ENCODE peak calls at places on chromosomes 7 and 10, in ten cellular contexts. One of them, this sample, is unnamed.

GRCh38 chr10:89007129-89007893 is 16.7 kb downstream of the FAS start:
- DNase-seq in CD8-positive, alpha-beta T cell: no peak
- DNase-seq in AG04449: no peak
- DNase-seq in foreskin fibroblast: no peak
- DNase-seq in AG10803: no peak
- DNase-seq in cardiac muscle cell: no peak
- DNase-seq in lower lobe of right lung: no peak
- DNase-seq in astrocyte of the cerebellum: no peak
- DNase-seq in heart right ventricle: no peak
- DNase-seq in psoas muscle: no peak
- DNase-seq in this sample: no peak

GRCh38 chr10:87656431-87657072 is 3.1 kb upstream of the PAPSS2 start:
- DNase-seq in CD8-positive, alpha-beta T cell: no peak
- DNase-seq in AG04449: no peak
- DNase-seq in foreskin fibroblast: peak; percentile 63
- DNase-seq in AG10803: peak; percentile 44
- DNase-seq in cardiac muscle cell: peak; percentile 70
- DNase-seq in lower lobe of right lung: no peak
- DNase-seq in astrocyte of the cerebellum: no peak
- DNase-seq in heart right ventricle: peak; percentile 30
- DNase-seq in psoas muscle: no peak
- DNase-seq in this sample: no peak

GRCh38 chr7:91249506-91250233 is 14.6 kb upstream of the FZD1 start:
- DNase-seq in CD8-positive, alpha-beta T cell: no peak
- DNase-seq in AG04449: no peak
- DNase-seq in foreskin fibroblast: peak; percentile 87
- DNase-seq in AG10803: peak; percentile 83
- DNase-seq in cardiac muscle cell: peak; percentile 68
- DNase-seq in lower lobe of right lung: no peak
- DNase-seq in astrocyte of the cerebellum: no peak
- DNase-seq in heart right ventricle: no peak
- DNase-seq in psoas muscle: no peak
- DNase-seq in this sample: peak; percentile 71

GRCh38 chr10:70743879-70744278 is 41.3 kb downstream of the TBATA start:
- DNase-seq in CD8-positive, alpha-beta T cell: no peak
- DNase-seq in AG04449: no peak
- DNase-seq in foreskin fibroblast: no peak
- DNase-seq in AG10803: no peak
- DNase-seq in cardiac muscle cell: no peak
- DNase-seq in lower lobe of right lung: no peak
- DNase-seq in astrocyte of the cerebellum: no peak
- DNase-seq in heart right ventricle: no peak
- DNase-seq in psoas muscle: no peak
- DNase-seq in this sample: no peak

GRCh38 chr10:100022403-100022802 is 12.7 kb upstream of the DNMBP start:
- DNase-seq in CD8-positive, alpha-beta T cell: no peak
- DNase-seq in AG04449: no peak
- DNase-seq in foreskin fibroblast: peak; percentile 78
- DNase-seq in AG10803: peak; percentile 45
- DNase-seq in cardiac muscle cell: peak; percentile 49
- DNase-seq in lower lobe of right lung: no peak
- DNase-seq in astrocyte of the cerebellum: peak; percentile 28
- DNase-seq in heart right ventricle: no peak
- DNase-seq in psoas muscle: no peak
- DNase-seq in this sample: no peak

GRCh38 chr10:112296908-112297331 is 13.7 kb downstream of the TECTB start:
- DNase-seq in CD8-positive, alpha-beta T cell: no peak
- DNase-seq in AG04449: no peak
- DNase-seq in foreskin fibroblast: no peak
- DNase-seq in AG10803: no peak
- DNase-seq in cardiac muscle cell: no peak
- DNase-seq in lower lobe of right lung: no peak
- DNase-seq in astrocyte of the cerebellum: no peak
- DNase-seq in heart right ventricle: no peak
- DNase-seq in psoas muscle: no peak
- DNase-seq in this sample: no peak

GRCh38 chr10:63644398-63645142 is 123.4 kb downstream of the REEP3 start:
- DNase-seq in CD8-positive, alpha-beta T cell: no peak
- DNase-seq in AG04449: no peak
- DNase-seq in foreskin fibroblast: peak; percentile 38
- DNase-seq in AG10803: no peak
- DNase-seq in cardiac muscle cell: no peak
- DNase-seq in lower lobe of right lung: no peak
- DNase-seq in astrocyte of the cerebellum: no peak
- DNase-seq in heart right ventricle: no peak
- DNase-seq in psoas muscle: no peak
- DNase-seq in this sample: no peak

GRCh38 chr7:117993377-117994003 is 120.2 kb upstream of the CTTNBP2 start:
- DNase-seq in CD8-positive, alpha-beta T cell: no peak
- DNase-seq in AG04449: no peak
- DNase-seq in foreskin fibroblast: no peak
- DNase-seq in AG10803: no peak
- DNase-seq in cardiac muscle cell: peak; percentile 1
- DNase-seq in lower lobe of right lung: no peak
- DNase-seq in astrocyte of the cerebellum: peak; percentile 5
- DNase-seq in heart right ventricle: no peak
- DNase-seq in psoas muscle: no peak
- DNase-seq in this sample: no peak

GRCh38 chr10:70169011-70169410 is 1.3 kb downstream of the SAR1A start:
- DNase-seq in CD8-positive, alpha-beta T cell: no peak
- DNase-seq in AG04449: no peak
- DNase-seq in foreskin fibroblast: no peak
- DNase-seq in AG10803: no peak
- DNase-seq in cardiac muscle cell: no peak
- DNase-seq in lower lobe of right lung: no peak
- DNase-seq in astrocyte of the cerebellum: no peak
- DNase-seq in heart right ventricle: no peak
- DNase-seq in psoas muscle: no peak
- DNase-seq in this sample: no peak

GRCh38 chr7:45155357-45155900 is 2.2 kb upstream of the RAMP3 start:
- DNase-seq in CD8-positive, alpha-beta T cell: no peak
- DNase-seq in AG04449: no peak
- DNase-seq in foreskin fibroblast: no peak
- DNase-seq in AG10803: no peak
- DNase-seq in cardiac muscle cell: no peak
- DNase-seq in lower lobe of right lung: no peak
- DNase-seq in astrocyte of the cerebellum: no peak
- DNase-seq in heart right ventricle: no peak
- DNase-seq in psoas muscle: no peak
- DNase-seq in this sample: no peak

GRCh38 chr7:149457766-149458165 is 3.1 kb downstream of the ZNF777 start:
- DNase-seq in CD8-positive, alpha-beta T cell: no peak
- DNase-seq in AG04449: no peak
- DNase-seq in foreskin fibroblast: no peak
- DNase-seq in AG10803: no peak
- DNase-seq in cardiac muscle cell: no peak
- DNase-seq in lower lobe of right lung: no peak
- DNase-seq in astrocyte of the cerebellum: no peak
- DNase-seq in heart right ventricle: no peak
- DNase-seq in psoas muscle: no peak
- DNase-seq in this sample: no peak

GRCh38 chr7:149458235-149458634 is 2.6 kb downstream of the ZNF777 start:
- DNase-seq in CD8-positive, alpha-beta T cell: no peak
- DNase-seq in AG04449: no peak
- DNase-seq in foreskin fibroblast: no peak
- DNase-seq in AG10803: no peak
- DNase-seq in cardiac muscle cell: no peak
- DNase-seq in lower lobe of right lung: no peak
- DNase-seq in astrocyte of the cerebellum: no peak
- DNase-seq in heart right ventricle: no peak
- DNase-seq in psoas muscle: no peak
- DNase-seq in this sample: no peak

GRCh38 chr7:149460493-149461330 is at the start of gene ZNF777:
- DNase-seq in CD8-positive, alpha-beta T cell: peak; percentile 66
- DNase-seq in AG04449: peak; percentile 21
- DNase-seq in foreskin fibroblast: peak; percentile 96
- DNase-seq in AG10803: peak; percentile 88
- DNase-seq in cardiac muscle cell: peak; percentile 91
- DNase-seq in lower lobe of right lung: peak; percentile 90
- DNase-seq in astrocyte of the cerebellum: peak; percentile 75
- DNase-seq in heart right ventricle: peak; percentile 81
- DNase-seq in psoas muscle: peak; percentile 83
- DNase-seq in this sample: peak; percentile 30

GRCh38 chr7:149459201-149459539 is 1.7 kb downstream of the ZNF777 start:
- DNase-seq in CD8-positive, alpha-beta T cell: no peak
- DNase-seq in AG04449: no peak
- DNase-seq in foreskin fibroblast: no peak
- DNase-seq in AG10803: no peak
- DNase-seq in cardiac muscle cell: no peak
- DNase-seq in lower lobe of right lung: no peak
- DNase-seq in astrocyte of the cerebellum: no peak
- DNase-seq in heart right ventricle: no peak
- DNase-seq in psoas muscle: no peak
- DNase-seq in this sample: no peak

DNA sequence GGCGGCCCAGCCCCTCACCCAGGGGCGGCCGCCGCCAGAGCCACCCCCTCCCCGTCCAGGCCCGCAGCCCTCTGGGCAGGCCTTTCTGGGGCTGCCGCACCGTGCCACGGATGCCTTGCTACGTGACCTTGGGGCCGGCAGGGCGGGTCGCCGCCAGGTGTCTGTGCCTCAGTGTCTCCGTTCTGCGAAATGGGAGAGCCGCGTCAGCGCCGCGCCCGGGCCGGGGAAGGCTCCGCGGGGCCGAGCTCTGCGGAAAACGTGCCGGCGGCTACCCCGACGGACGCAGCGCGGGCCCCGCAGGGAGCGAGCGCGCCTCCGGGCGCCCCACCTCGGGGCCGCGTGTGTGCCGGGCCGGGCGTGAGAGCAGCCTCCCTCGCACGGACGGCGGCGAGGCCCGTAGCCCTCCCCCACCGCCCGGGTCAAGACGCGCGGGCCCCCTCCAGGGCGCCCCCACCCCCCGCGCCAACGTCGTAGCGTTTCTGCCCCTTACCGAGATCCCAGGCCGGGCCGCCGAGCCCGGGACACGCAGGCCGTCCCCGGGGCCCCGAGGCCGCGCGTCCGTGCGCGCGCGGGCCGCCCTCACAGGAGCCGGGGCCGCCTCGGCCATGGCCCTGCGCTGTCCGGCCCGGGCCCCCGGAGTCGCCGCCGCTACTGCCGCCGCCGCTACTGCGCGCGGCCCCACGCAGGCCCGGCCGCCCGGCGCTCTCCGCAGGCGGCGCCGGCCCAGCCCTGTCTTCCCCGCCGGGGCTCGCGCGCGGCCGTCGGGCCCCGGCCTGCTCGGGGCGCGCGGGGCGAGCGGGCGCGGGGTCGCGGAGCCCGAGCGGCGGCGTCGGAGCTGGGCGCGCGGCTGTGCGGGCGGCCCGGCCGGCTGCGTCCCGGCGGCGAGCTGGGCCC is 1.1 kb downstream of the ZNF777 start:
- DNase-seq in CD8-positive, alpha-beta T cell: no peak
- DNase-seq in AG04449: no peak
- DNase-seq in foreskin fibroblast: peak; percentile 41
- DNase-seq in AG10803: peak; percentile 9
- DNase-seq in cardiac muscle cell: peak; percentile 15
- DNase-seq in lower lobe of right lung: no peak
- DNase-seq in astrocyte of the cerebellum: no peak
- DNase-seq in heart right ventricle: no peak
- DNase-seq in psoas muscle: no peak
- DNase-seq in this sample: no peak
- H3K4me3 ChIP-seq in CD8-positive, alpha-beta T cell: peak overlapping the region; percentile 34
- H3K4me3 ChIP-seq in AG04449: peak overlapping the region; percentile 67
- H3K4me3 ChIP-seq in foreskin fibroblast: peak overlapping the region; percentile 53
- H3K4me3 ChIP-seq in AG10803: peak overlapping the region; percentile 72
- H3K4me3 ChIP-seq in cardiac muscle cell: peak overlapping the region; percentile 86
- H3K4me3 ChIP-seq in lower lobe of right lung: peak overlapping the region; percentile 76
- H3K4me3 ChIP-seq in astrocyte of the cerebellum: peak overlapping the region; percentile 57
- H3K4me3 ChIP-seq in heart right ventricle: peak overlapping the region; percentile 86
- H3K4me3 ChIP-seq in psoas muscle: peak overlapping the region; percentile 79
- H3K4me3 ChIP-seq in this sample: peak overlapping the region; percentile 84

DNA sequence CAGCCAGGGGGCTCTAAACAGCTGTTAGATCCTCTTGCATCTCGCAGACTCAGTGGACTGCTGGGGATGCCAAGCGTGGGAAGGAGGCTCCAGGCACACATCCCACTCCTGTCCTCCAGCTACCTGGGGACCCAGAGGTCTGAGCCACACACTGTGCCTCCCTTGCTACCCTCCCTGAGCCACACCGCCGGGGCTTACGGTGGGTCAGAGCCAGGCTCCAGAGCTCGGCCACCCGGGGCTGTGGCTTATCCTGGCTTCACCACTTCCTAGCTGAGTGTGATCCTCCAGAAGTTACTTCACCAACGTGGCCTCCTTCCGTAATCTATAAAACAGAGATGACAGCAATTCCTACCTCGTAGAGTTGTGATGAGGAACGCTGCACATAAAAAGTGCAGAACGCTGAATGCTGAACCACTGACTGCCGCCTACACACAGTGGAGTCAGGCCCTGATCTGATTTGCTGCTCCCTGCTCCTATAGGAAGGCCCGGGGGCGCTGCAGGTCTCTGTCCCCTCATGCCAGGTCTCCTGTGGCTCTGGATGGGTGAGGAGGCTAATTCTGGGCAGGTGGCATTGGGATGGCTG is 285.0 kb downstream of the PRPF18 start:
- DNase-seq in CD8-positive, alpha-beta T cell: no peak
- DNase-seq in AG04449: no peak
- DNase-seq in foreskin fibroblast: no peak
- DNase-seq in AG10803: no peak
- DNase-seq in cardiac muscle cell: no peak
- DNase-seq in lower lobe of right lung: no peak
- DNase-seq in astrocyte of the cerebellum: no peak
- DNase-seq in heart right ventricle: no peak
- DNase-seq in psoas muscle: no peak
- DNase-seq in this sample: no peak
- H3K4me3 ChIP-seq in CD8-positive, alpha-beta T cell: no peak overlapping the region
- H3K4me3 ChIP-seq in AG04449: no peak overlapping the region
- H3K4me3 ChIP-seq in foreskin fibroblast: no peak overlapping the region
- H3K4me3 ChIP-seq in AG10803: no peak overlapping the region
- H3K4me3 ChIP-seq in cardiac muscle cell: no peak overlapping the region
- H3K4me3 ChIP-seq in lower lobe of right lung: no peak overlapping the region
- H3K4me3 ChIP-seq in astrocyte of the cerebellum: no peak overlapping the region
- H3K4me3 ChIP-seq in heart right ventricle: no peak overlapping the region
- H3K4me3 ChIP-seq in psoas muscle: no peak overlapping the region
- H3K4me3 ChIP-seq in this sample: no peak overlapping the region

DNA sequence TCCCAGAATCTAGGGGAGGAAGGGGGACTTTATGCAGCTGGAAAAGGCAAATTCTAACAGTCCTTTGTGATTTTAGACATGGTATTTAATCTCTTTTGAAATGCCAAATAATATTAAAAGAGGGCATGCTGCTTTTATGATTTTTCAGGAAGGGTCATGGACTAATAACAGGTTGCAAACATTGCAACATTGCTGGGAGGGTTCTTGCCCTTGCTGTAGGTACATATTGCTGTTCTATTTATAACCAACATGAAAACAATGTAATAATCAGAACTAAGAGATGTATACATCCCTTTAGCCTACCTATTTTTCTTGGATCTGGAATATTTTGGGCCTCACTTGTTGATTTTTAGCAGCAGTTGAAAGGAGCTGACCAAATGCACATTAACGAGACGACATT is 411.6 kb downstream of the KCNMA1 start:
- DNase-seq in CD8-positive, alpha-beta T cell: no peak
- DNase-seq in AG04449: no peak
- DNase-seq in foreskin fibroblast: no peak
- DNase-seq in AG10803: no peak
- DNase-seq in cardiac muscle cell: no peak
- DNase-seq in lower lobe of right lung: no peak
- DNase-seq in astrocyte of the cerebellum: no peak
- DNase-seq in heart right ventricle: no peak
- DNase-seq in psoas muscle: no peak
- DNase-seq in this sample: no peak
- H3K4me3 ChIP-seq in CD8-positive, alpha-beta T cell: no peak overlapping the region
- H3K4me3 ChIP-seq in AG04449: no peak overlapping the region
- H3K4me3 ChIP-seq in foreskin fibroblast: no peak overlapping the region
- H3K4me3 ChIP-seq in AG10803: no peak overlapping the region
- H3K4me3 ChIP-seq in cardiac muscle cell: no peak overlapping the region
- H3K4me3 ChIP-seq in lower lobe of right lung: no peak overlapping the region
- H3K4me3 ChIP-seq in astrocyte of the cerebellum: no peak overlapping the region
- H3K4me3 ChIP-seq in heart right ventricle: no peak overlapping the region
- H3K4me3 ChIP-seq in psoas muscle: no peak overlapping the region
- H3K4me3 ChIP-seq in this sample: no peak overlapping the region

GRCh38 chr10:114974625-114975421 is 36.8 kb downstream of the TRUB1 start:
- DNase-seq in CD8-positive, alpha-beta T cell: no peak
- DNase-seq in AG04449: no peak
- DNase-seq in foreskin fibroblast: no peak
- DNase-seq in AG10803: no peak
- DNase-seq in cardiac muscle cell: peak; percentile 16
- DNase-seq in lower lobe of right lung: no peak
- DNase-seq in astrocyte of the cerebellum: no peak
- DNase-seq in heart right ventricle: no peak
- DNase-seq in psoas muscle: no peak
- DNase-seq in this sample: no peak
- H3K4me3 ChIP-seq in CD8-positive, alpha-beta T cell: no peak overlapping the region
- H3K4me3 ChIP-seq in AG04449: no peak overlapping the region
- H3K4me3 ChIP-seq in foreskin fibroblast: no peak overlapping the region
- H3K4me3 ChIP-seq in AG10803: no peak overlapping the region
- H3K4me3 ChIP-seq in cardiac muscle cell: no peak overlapping the region
- H3K4me3 ChIP-seq in lower lobe of right lung: no peak overlapping the region
- H3K4me3 ChIP-seq in astrocyte of the cerebellum: no peak overlapping the region
- H3K4me3 ChIP-seq in heart right ventricle: no peak overlapping the region
- H3K4me3 ChIP-seq in psoas muscle: peak overlapping the region; percentile 62
- H3K4me3 ChIP-seq in this sample: no peak overlapping the region

This sample was measured in epithelial cell of proximal tubule.